ENCODE peak calls at places on chromosomes 12 and 14, in seven cellular contexts. W, Q, M, L, T, H and E are unnamed samples.

GRCh38 chr12:97595936-97596335 is 133.3 kb downstream of the RMST start:
- DNase-seq in Q (no peak), M (no peak), L (no peak), W (no peak), H (no peak), T (no peak), E (no peak)

GRCh38 chr14:104972301-104973211 is 5.6 kb downstream of the AHNAK2 start:
- DNase-seq in M (peak; percentile 60), T (peak; percentile 77), W (peak; percentile 79), L (peak; percentile 80), Q (peak; percentile 84), H (no peak), E (no peak)

GRCh38 chr14:90301580-90302181 is 30.1 kb downstream of the NRDE2 start:
- DNase-seq in T (no peak), M (no peak), H (peak; percentile 30), Q (no peak), L (no peak), W (peak; percentile 38), E (peak; percentile 63)

GRCh38 chr14:72518809-72519377 is 375.0 kb downstream of the DPF3 start:
- DNase-seq in Q (no peak), T (no peak), H (no peak), L (no peak), M (no peak), W (no peak), E (peak; percentile 16)

GRCh38 chr14:105495990-105496830 is 5.2 kb downstream of the TEDC1 start:
- DNase-seq in W (no peak), L (no peak), Q (no peak), T (no peak), M (no peak), H (peak; percentile 85), E (no peak)

GRCh38 chr12:52082988-52083637 is 3.6 kb downstream of the SMIM41 start:
- DNase-seq in W (peak; percentile 85), H (peak; percentile 40), L (no peak), Q (peak; percentile 68), T (peak; percentile 61), M (peak; percentile 73), E (peak; percentile 61)

GRCh38 chr12:104575442-104575841 is 118.7 kb downstream of the CHST11 start:
- DNase-seq in T (no peak), W (no peak), Q (peak; percentile 15), M (no peak), L (no peak), H (no peak), E (peak; percentile 17)

GRCh38 chr14:93654599-93654998 is 133.7 kb downstream of the PRIMA1 start:
- DNase-seq in M (no peak), T (no peak), Q (no peak), H (no peak), L (no peak), W (no peak), E (no peak)

GRCh38 chr12:45379261-45379660 is 163.4 kb downstream of the ANO6 start:
- DNase-seq in L (no peak), W (no peak), H (no peak), Q (no peak), T (no peak), M (no peak), E (peak; percentile 16)

GRCh38 chr14:73750161-73750901 is 36.1 kb upstream of the PNMA1 start:
- DNase-seq in W (no peak), M (no peak), T (peak; percentile 72), H (no peak), Q (no peak), L (no peak), E (no peak)

GRCh38 chr14:73751157-73751691 is 37.0 kb upstream of the PNMA1 start:
- DNase-seq in T (no peak), L (no peak), Q (peak; percentile 40), M (no peak), W (no peak), H (no peak), E (no peak)

GRCh38 chr14:73748858-73749357 is 34.7 kb upstream of the PNMA1 start:
- DNase-seq in L (no peak), M (no peak), H (no peak), W (no peak), T (no peak), Q (no peak), E (no peak)

GRCh38 chr14:73747386-73748211 is 33.4 kb upstream of the PNMA1 start:
- DNase-seq in M (no peak), L (no peak), Q (no peak), W (no peak), T (no peak), H (no peak), E (peak; percentile 56)

GRCh38 chr14:73749706-73750105 is 35.5 kb upstream of the PNMA1 start:
- DNase-seq in L (no peak), Q (no peak), T (no peak), M (no peak), W (no peak), H (no peak), E (no peak)
- TF ChIP-seq POLR2A in L (no peak), Q (no peak), T (no peak), M (no peak), W (no peak), H (no peak), E (no peak)

GRCh38 chr12:57722716-57723629 is 15.6 kb downstream of the AGAP2 start:
- DNase-seq in W (no peak), Q (no peak), T (no peak), M (no peak), L (no peak), H (no peak), E (no peak)
- TF ChIP-seq POLR2A in W (no peak), Q (no peak), T (no peak), M (no peak), L (no peak), H (no peak), E (no peak)

GRCh38 chr12:130955238-130955816 is 1.6 kb downstream of the ADGRD1 start:
- DNase-seq in H (no peak), W (no peak), L (no peak), T (no peak), Q (no peak), M (no peak), E (no peak)

GRCh38 chr12:130952106-130952505 is 1.6 kb upstream of the ADGRD1 start:
- DNase-seq in L (peak; percentile 63), M (no peak), T (no peak), Q (no peak), H (no peak), W (no peak), E (no peak)

GRCh38 chr12:130954544-130954831 is 781 bp downstream of the ADGRD1 start:
- DNase-seq in Q (no peak), W (no peak), T (no peak), H (no peak), L (no peak), M (no peak), E (no peak)

GRCh38 chr12:130952545-130952954 is 1.2 kb upstream of the ADGRD1 start:
- DNase-seq in M (no peak), W (no peak), L (peak; percentile 48), T (no peak), Q (no peak), H (no peak), E (no peak)

GRCh38 chr12:130953783-130954543 is at the start of gene ADGRD1:
- DNase-seq in Q (peak; percentile 45), L (peak; percentile 85), W (peak; percentile 26), H (no peak), T (peak; percentile 49), M (peak; percentile 69), E (no peak)
- TF ChIP-seq POLR2A in Q (peak; percentile 55), L (peak; percentile 70), W (no peak), H (peak; percentile 35), T (no peak), M (peak; percentile 68), E (no peak)

GRCh38 chr14:68658029-68658509 is 134.8 kb downstream of the ZFP36L1 start:
- DNase-seq in W (no peak), Q (no peak), L (no peak), H (no peak), M (no peak), T (no peak), E (no peak)

GRCh38 chr14:68655021-68655811 is 137.7 kb downstream of the ZFP36L1 start:
- DNase-seq in Q (no peak), L (peak; percentile 75), T (no peak), M (peak; percentile 64), H (peak; percentile 53), W (no peak), E (no peak)

GRCh38 chr14:68657300-68658028 is 135.4 kb downstream of the ZFP36L1 start:
- DNase-seq in M (no peak), W (no peak), L (no peak), T (no peak), H (no peak), Q (no peak), E (no peak)

GRCh38 chr14:68655961-68656360 is 136.9 kb downstream of the ZFP36L1 start:
- DNase-seq in M (no peak), L (no peak), H (peak; percentile 26), W (no peak), T (no peak), Q (no peak), E (no peak)

GRCh38 chr14:68656452-68656851 is 136.4 kb downstream of the ZFP36L1 start:
- DNase-seq in T (no peak), M (no peak), H (no peak), Q (no peak), W (no peak), L (no peak), E (no peak)
- TF ChIP-seq POLR2A in T (no peak), M (no peak), H (no peak), Q (no peak), W (no peak), L (no peak), E (no peak)

DNA sequence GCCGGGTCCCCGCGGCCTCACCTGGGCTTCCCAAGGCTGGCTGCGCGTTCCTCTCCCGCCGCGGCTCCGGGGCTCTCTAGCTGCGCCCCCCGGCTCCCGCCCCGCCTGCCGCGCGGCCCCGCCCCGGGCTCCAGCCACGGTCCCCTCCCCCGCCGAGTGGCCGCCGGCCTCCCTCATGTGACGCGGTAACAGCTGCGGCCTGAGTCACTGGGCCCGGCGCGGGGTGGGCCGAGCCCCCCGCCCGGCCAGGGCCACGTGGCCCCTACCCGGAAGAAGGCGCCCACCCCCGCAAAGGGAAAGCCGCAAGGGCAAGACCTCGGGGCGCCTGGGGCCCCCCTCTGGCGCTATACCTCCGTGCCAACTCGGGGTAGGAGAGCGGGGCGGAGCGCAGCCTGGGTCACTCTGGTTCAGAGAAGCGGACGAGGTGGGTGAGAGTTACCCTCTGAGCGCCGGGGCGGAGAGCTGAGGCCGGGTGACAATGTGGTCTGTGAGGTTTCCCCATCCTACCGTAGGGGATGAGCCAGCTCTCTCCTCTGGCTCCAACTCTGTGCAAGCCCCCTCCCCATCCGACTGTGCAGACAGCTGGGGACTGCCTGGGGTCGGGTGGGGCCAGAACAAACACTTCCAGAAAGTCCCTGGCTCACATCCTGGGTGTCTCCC is at the start of gene CD63:
- DNase-seq in L (peak; percentile 92), H (peak; percentile 56), M (peak; percentile 94), Q (peak; percentile 91), T (peak; percentile 91), W (peak; percentile 95), E (peak; percentile 83)
- TF ChIP-seq POLR2A in L (peak; percentile 93), H (peak; percentile 69), M (peak; percentile 78), Q (peak; percentile 81), T (peak; percentile 78), W (peak; percentile 46), E (no peak)

GRCh38 chr12:56079729-56080555 is at the start of gene ERBB3:
- DNase-seq in H (peak; percentile 82), W (peak; percentile 86), Q (peak; percentile 90), L (peak; percentile 77), T (peak; percentile 89), M (peak; percentile 70), E (peak; percentile 67)
- TF ChIP-seq POLR2A in H (peak; percentile 82), W (peak; percentile 12), Q (peak; percentile 97), L (peak; percentile 33), T (peak; percentile 97), M (no peak), E (no peak)